ENCODE peak calls at places on chromosomes 4 and X, in ten cellular contexts. N, J, B, V, A, Z, S, E, M and Y are unnamed samples.

GRCh38 chr4:83115000-83115399 is 471 bp upstream of the PLAC8 start:
- DNase-seq in B (no peak), Z (no peak), V (no peak), A (no peak), J (no peak), M (no peak), N (no peak), E (no peak), S (peak; percentile 59), Y (no peak)

GRCh38 chrX:67544871-67545771 is 1.3 kb downstream of the AR start:
- DNase-seq in B (peak; percentile 34), E (no peak), S (peak; percentile 22), N (no peak), Z (peak; percentile 69), V (peak; percentile 63), J (no peak), M (peak; percentile 6), A (no peak), Y (no peak)

GRCh38 chrX:155068165-155068564 is 2.8 kb downstream of the CMC4 start:
- DNase-seq in Z (no peak), A (no peak), N (peak; percentile 46), S (peak; percentile 70), B (no peak), V (no peak), J (no peak), E (no peak), M (no peak), Y (no peak)

GRCh38 chrX:121802881-121803412 is 755.5 kb downstream of the GLUD2 start:
- DNase-seq in E (no peak), V (no peak), N (no peak), Z (no peak), B (no peak), A (no peak), M (no peak), S (no peak), J (no peak), Y (no peak)

GRCh38 chrX:13652256-13653021 is 502 bp upstream of the TCEANC start:
- DNase-seq in B (peak; percentile 39), J (no peak), M (no peak), Z (no peak), A (no peak), E (peak; percentile 38), S (peak; percentile 98), N (no peak), V (no peak), Y (no peak)

GRCh38 chrX:151397741-151398070 is 700 bp downstream of the VMA21 start:
- DNase-seq in A (no peak), B (no peak), N (no peak), S (no peak), M (no peak), J (no peak), Z (no peak), V (no peak), E (peak; percentile 22), Y (no peak)

GRCh38 chrX:130055103-130055502 is 55.2 kb downstream of the ELF4 start:
- DNase-seq in J (no peak), N (no peak), E (no peak), B (peak; percentile 23), V (no peak), M (no peak), Z (no peak), S (peak; percentile 69), A (no peak), Y (no peak)

GRCh38 chrX:153670748-153671588 is 2.6 kb downstream of the PNCK start:
- DNase-seq in S (no peak), A (no peak), E (no peak), M (no peak), N (no peak), V (peak; percentile 52), B (no peak), J (no peak), Z (peak; percentile 64), Y (no peak)

GRCh38 chr4:158277558-158277957 is 67.3 kb downstream of the TMEM144 start:
- DNase-seq in A (no peak), J (no peak), S (no peak), B (no peak), N (no peak), M (no peak), Z (no peak), E (no peak), V (no peak), Y (no peak)

GRCh38 chr4:68271851-68272756 is 26.6 kb upstream of the TMPRSS11B start:
- DNase-seq in B (no peak), A (no peak), J (no peak), M (no peak), Z (no peak), S (peak; percentile 73), V (no peak), E (peak; percentile 26), N (no peak), Y (peak; percentile 12)

GRCh38 chr4:173040200-173040599 is 128.4 kb upstream of the GALNT7 start:
- DNase-seq in B (peak; percentile 24), Z (no peak), J (no peak), A (no peak), E (no peak), S (peak; percentile 4), M (peak; percentile 84), N (peak; percentile 26), V (no peak), Y (peak; percentile 9)

GRCh38 chrX:10505726-10506125 is 114.7 kb downstream of the MID1 start:
- DNase-seq in E (no peak), M (no peak), J (no peak), V (no peak), N (no peak), S (no peak), Z (no peak), B (no peak), A (no peak), Y (no peak)

GRCh38 chrX:10506781-10507180 is 113.6 kb downstream of the MID1 start:
- DNase-seq in V (no peak), Z (no peak), N (no peak), A (no peak), M (no peak), B (no peak), S (no peak), J (no peak), E (no peak), Y (no peak)

GRCh38 chrX:10501606-10502005 is 118.8 kb downstream of the MID1 start:
- DNase-seq in Z (no peak), N (no peak), B (no peak), M (no peak), V (no peak), E (no peak), A (no peak), J (no peak), S (no peak), Y (no peak)

GRCh38 chrX:10507181-10507580 is 113.2 kb downstream of the MID1 start:
- DNase-seq in M (no peak), N (no peak), A (no peak), J (peak; percentile 63), Z (no peak), S (peak; percentile 16), E (no peak), V (no peak), B (no peak), Y (no peak)

DNA sequence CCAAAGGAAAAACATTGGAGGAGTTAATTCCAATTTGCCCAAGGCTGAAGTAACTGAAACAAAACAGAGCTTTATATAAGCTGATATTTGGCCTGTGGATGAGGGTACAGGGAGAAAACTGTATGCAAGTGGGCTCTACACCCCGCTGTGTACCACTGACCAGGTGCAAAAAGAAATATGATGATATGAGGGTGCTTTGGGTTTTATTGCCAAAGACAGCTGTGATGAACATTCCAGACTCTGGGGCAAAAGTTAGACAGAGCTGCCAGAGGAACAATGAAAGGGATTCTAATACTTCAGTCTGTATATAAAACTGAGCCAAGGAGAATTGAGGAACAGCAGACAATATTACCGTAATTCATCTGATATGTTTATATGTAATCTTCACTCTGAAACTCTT is 117.4 kb downstream of the MID1 start:
- DNase-seq in A (no peak), S (no peak), V (no peak), N (no peak), M (no peak), J (no peak), E (no peak), Z (no peak), B (no peak), Y (no peak)
- H3K9me3 ChIP-seq in A (no peaks in the 10 kb centered on the region), S (peaks cover 2% of the 10 kb centered on the region), V (no peaks in the 10 kb centered on the region), N (no peaks in the 10 kb centered on the region), M (no peaks in the 10 kb centered on the region), J (no peaks in the 10 kb centered on the region), E (no peaks in the 10 kb centered on the region), Z (no peaks in the 10 kb centered on the region), B (no peaks in the 10 kb centered on the region), Y (no peaks in the 10 kb centered on the region)

GRCh38 chr4:48131736-48132135 is 2.3 kb downstream of the TXK start:
- DNase-seq in S (no peak), N (no peak), J (no peak), E (no peak), A (no peak), V (no peak), B (no peak), Z (no peak), M (no peak), Y (no peak)

GRCh38 chr4:48130100-48130499 is 4.0 kb downstream of the TXK start:
- DNase-seq in M (no peak), A (no peak), N (no peak), E (no peak), J (no peak), V (no peak), S (no peak), B (no peak), Z (no peak), Y (no peak)

GRCh38 chr4:48127231-48127881 is 6.7 kb downstream of the TXK start:
- DNase-seq in S (no peak), B (no peak), J (no peak), M (no peak), Z (no peak), A (no peak), E (no peak), V (no peak), N (no peak), Y (no peak)

GRCh38 chr4:48127882-48128394 is 6.1 kb downstream of the TXK start:
- DNase-seq in A (no peak), B (peak; percentile 28), E (peak; percentile 73), V (no peak), N (peak; percentile 65), J (peak; percentile 64), Z (peak; percentile 82), M (peak; percentile 65), S (peak; percentile 94), Y (peak; percentile 43)

GRCh38 chr4:48129307-48130014 is 4.6 kb downstream of the TXK start:
- DNase-seq in B (peak; percentile 37), A (no peak), E (peak; percentile 16), M (peak; percentile 16), Z (peak; percentile 78), J (no peak), S (no peak), N (no peak), V (no peak), Y (no peak)
- TF ChIP-seq POLR2A in B (no peak), A (no peak), E (no peak), M (no peak), Z (no peak), J (no peak), S (no peak), N (no peak), V (no peak), Y (no peak)

GRCh38 chr4:17985832-17986231 is 35.7 kb downstream of the LCORL start:
- DNase-seq in M (no peak), V (no peak), A (no peak), B (no peak), J (no peak), Z (no peak), S (no peak), N (no peak), E (no peak), Y (no peak)
- H3K9me3 ChIP-seq in M (no peaks in the 10 kb centered on the region), V (no peaks in the 10 kb centered on the region), A (no peaks in the 10 kb centered on the region), B (no peaks in the 10 kb centered on the region), J (peaks cover 5% of the 10 kb centered on the region), Z (peaks cover 48% of the 10 kb centered on the region), S (peaks cover 2% of the 10 kb centered on the region), N (no peaks in the 10 kb centered on the region), E (peaks cover 15% of the 10 kb centered on the region), Y (no peaks in the 10 kb centered on the region)

GRCh38 chrX:119398974-119399771 is at the start of gene SLC25A43:
- DNase-seq in Z (peak; percentile 87), A (no peak), J (no peak), E (peak; percentile 77), M (peak; percentile 43), N (peak; percentile 16), S (no peak), B (peak; percentile 28), V (peak; percentile 76), Y (peak; percentile 13)
- TF ChIP-seq POLR2A in Z (no peak), A (no peak), J (no peak), E (peak; percentile 41), M (peak; percentile 38), N (no peak), S (no peak), B (no peak), V (no peak), Y (peak; percentile 18)